ENCODE peak calls at places on chromosomes 6 and 20, in seven cellular contexts. G is fibroblast of lung; S is CD4-positive, CD25-positive, alpha-beta regulatory T cell; J is tibial nerve; Q is Peyer's patch; H is A549; D is neural progenitor cell. B is an unnamed sample.

GRCh38 chr6:129795261-129795660 is 65.9 kb downstream of the TMEM244 start:
- DNase-seq in G (no peak), S (no peak), J (no peak), Q (no peak), H (no peak), D (no peak), B (no peak)

GRCh38 chr6:96899019-96899418 is 1.3 kb upstream of the NDUFAF4 start:
- DNase-seq in G (peak; percentile 47), S (no peak), J (peak; percentile 46), Q (no peak), H (peak; percentile 6), D (peak; percentile 40), B (peak; percentile 61)

GRCh38 chr6:126180585-126180984 is 159.3 kb upstream of the CENPW start:
- DNase-seq in G (peak; percentile 97), S (no peak), J (no peak), Q (no peak), H (no peak), D (no peak), B (no peak)

GRCh38 chr6:25298508-25298834 is 19.3 kb downstream of the CARMIL1 start:
- DNase-seq in G (no peak), S (no peak), J (no peak), Q (no peak), H (no peak), D (no peak), B (no peak)

GRCh38 chr6:26025047-26025893 is 62.0 kb upstream of the HFE start:
- DNase-seq in G (peak; percentile 91), S (no peak), J (no peak), Q (no peak), H (no peak), D (no peak), B (no peak)

GRCh38 chr6:6925391-6926164 is 182.2 kb upstream of the RREB1 start:
- DNase-seq in G (peak; percentile 48), S (no peak), J (no peak), Q (no peak), H (no peak), D (no peak), B (no peak)

GRCh38 chr20:11437611-11438380 is 479.9 kb upstream of the BTBD3 start:
- DNase-seq in G (no peak), S (no peak), J (no peak), Q (no peak), H (no peak), D (no peak), B (no peak)

GRCh38 chr6:132511159-132511835 is 1.6 kb downstream of the STX7 start:
- DNase-seq in G (no peak), S (no peak), J (peak; percentile 62), Q (peak; percentile 29), H (no peak), D (no peak), B (no peak)

DNA sequence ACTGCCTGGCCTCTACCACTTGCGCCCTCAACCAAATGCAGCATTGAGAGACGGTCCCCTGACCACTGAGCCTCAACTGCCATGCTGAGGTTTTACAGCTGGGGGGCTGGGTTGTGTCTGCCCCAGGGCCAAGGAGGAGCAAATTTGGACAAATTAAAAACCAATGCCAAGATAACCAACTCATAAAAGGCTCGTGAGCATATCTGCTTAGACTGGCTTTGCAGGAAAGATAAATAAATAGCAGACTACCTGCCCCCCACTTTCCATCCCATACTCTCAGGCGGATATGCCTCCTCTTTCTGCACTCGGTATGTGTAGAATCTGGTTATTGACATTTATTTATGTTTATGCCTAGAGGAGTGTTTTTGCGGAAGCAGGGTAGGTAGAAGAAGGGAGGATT is 76.8 kb downstream of the ZDHHC14 start:
- DNase-seq in G (no peak), S (no peak), J (no peak), Q (no peak), H (no peak), D (no peak), B (no peak)
- H3K27ac ChIP-seq in G (no peak overlapping the region), S (no peak overlapping the region), J (no peak overlapping the region), Q (no peak overlapping the region), H (no peak overlapping the region), D (no peak overlapping the region), B (no peak overlapping the region)

DNA sequence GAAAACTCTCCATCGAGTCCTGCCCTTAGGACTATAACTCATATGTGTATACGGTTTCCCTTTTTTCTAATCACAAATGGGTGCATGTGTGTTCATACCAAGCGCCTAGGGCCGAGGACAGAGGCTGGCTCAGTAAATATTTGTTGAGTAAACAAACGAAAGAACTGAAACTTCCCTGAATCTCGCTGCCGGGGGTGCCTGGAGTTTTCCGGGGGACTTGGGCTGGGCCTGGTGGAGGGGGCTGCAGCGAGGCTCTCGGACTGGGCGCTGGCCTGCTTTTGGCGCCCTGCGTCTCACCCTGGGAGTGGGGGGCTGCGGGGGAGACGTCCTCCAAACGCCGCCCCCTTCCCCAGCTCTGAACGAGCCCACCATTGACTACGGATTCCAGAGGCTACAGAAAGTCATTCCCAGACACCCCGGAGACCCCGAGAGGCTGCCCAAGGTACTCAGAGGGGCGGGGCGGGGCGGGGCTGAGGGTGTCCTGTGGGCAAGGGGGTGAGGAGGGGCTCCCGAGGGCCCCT is 49.0 kb downstream of the CPXM1 start:
- DNase-seq in G (no peak), S (no peak), J (no peak), Q (no peak), H (no peak), D (no peak), B (no peak)
- H3K27ac ChIP-seq in G (no peak overlapping the region), S (peak overlapping the region; percentile 23), J (no peak overlapping the region), Q (peak overlapping the region; percentile 49), H (peak overlapping the region; percentile 83), D (no peak overlapping the region), B (no peak overlapping the region)

GRCh38 chr20:47545499-47545898 is 43.8 kb downstream of the NCOA3 start:
- DNase-seq in G (no peak), S (no peak), J (no peak), Q (no peak), H (no peak), D (no peak), B (no peak)
- H3K27ac ChIP-seq in G (no peak overlapping the region), S (no peak overlapping the region), J (no peak overlapping the region), Q (peak overlapping the region; percentile 5), H (no peak overlapping the region), D (no peak overlapping the region), B (no peak overlapping the region)

GRCh38 chr6:35071347-35071994 is 69.7 kb downstream of the TCP11 start:
- DNase-seq in G (peak; percentile 27), S (no peak), J (no peak), Q (no peak), H (no peak), D (no peak), B (no peak)

GRCh38 chr6:35073766-35074471 is 67.2 kb downstream of the TCP11 start:
- DNase-seq in G (no peak), S (no peak), J (no peak), Q (no peak), H (no peak), D (no peak), B (no peak)

GRCh38 chr6:35073211-35073610 is 67.9 kb downstream of the TCP11 start:
- DNase-seq in G (no peak), S (no peak), J (no peak), Q (no peak), H (no peak), D (no peak), B (no peak)

GRCh38 chr6:35072051-35072697 is 69.0 kb downstream of the TCP11 start:
- DNase-seq in G (no peak), S (no peak), J (no peak), Q (no peak), H (no peak), D (no peak), B (no peak)

GRCh38 chr6:35072698-35073055 is 68.5 kb downstream of the TCP11 start:
- DNase-seq in G (no peak), S (no peak), J (no peak), Q (no peak), H (no peak), D (no peak), B (no peak)
- H3K27ac ChIP-seq in G (no peak overlapping the region), S (no peak overlapping the region), J (no peak overlapping the region), Q (no peak overlapping the region), H (no peak overlapping the region), D (no peak overlapping the region), B (no peak overlapping the region)